ENCODE peak calls at places on chromosomes 11 and 22, in five cellular contexts. K, Q, Y, W and R are unnamed samples.

GRCh38 chr11:120167659-120168058 is 29.7 kb upstream of the TRIM29 start:
- DNase-seq in K (no peak), Q (no peak), Y (no peak), W (no peak), R (no peak)

GRCh38 chr22:42792909-42793847 is 63.9 kb downstream of the ARFGAP3 start:
- DNase-seq in K (no peak), Q (peak), Y (no peak), W (no peak), R (no peak)

GRCh38 chr11:130390071-130390758 is 38.2 kb downstream of the ADAMTS8 start:
- DNase-seq in K (peak), Q (no peak), Y (peak), W (peak), R (no peak)

GRCh38 chr11:1834791-1835670 is at the start of gene SYT8:
- DNase-seq in K (no peak), Q (no peak), Y (no peak), W (no peak), R (no peak)

GRCh38 chr11:119481667-119482400 is 58.9 kb upstream of the THY1 start:
- DNase-seq in K (no peak), Q (no peak), Y (no peak), W (no peak), R (no peak)

GRCh38 chr11:102560555-102561011 is 30.0 kb upstream of the MMP7 start:
- DNase-seq in K (no peak), Q (no peak), Y (peak), W (peak), R (no peak)

GRCh38 chr11:27839226-27839913 is 139.1 kb upstream of the BDNF start:
- DNase-seq in K (no peak), Q (no peak), Y (peak), W (peak), R (no peak)

GRCh38 chr22:46609175-46609690 is 11.0 kb upstream of the GRAMD4 start:
- DNase-seq in K (no peak), Q (no peak), Y (no peak), W (no peak), R (no peak)

GRCh38 chr11:77080643-77081210 is 14.0 kb downstream of the CAPN5 start:
- DNase-seq in K (no peak), Q (peak), Y (no peak), W (no peak), R (no peak)